ENCODE peak calls at places on chromosomes 3 and 15, in four cellular contexts. H, K, N and Y are unnamed samples.

GRCh38 chr15:99117563-99118257 is 12.8 kb downstream of the SYNM start:
- DNase-seq in H (no peak), K (no peak), N (no peak), Y (no peak)

GRCh38 chr15:71355268-71355667 is 240.0 kb downstream of the THSD4 start:
- DNase-seq in H (no peak), K (no peak), N (no peak), Y (no peak)

GRCh38 chr3:116340680-116341216 is 104.5 kb downstream of the LSAMP start:
- DNase-seq in N (no peak), H (no peak), K (no peak), Y (no peak)

GRCh38 chr3:141368925-141369794 is 856 bp downstream of the ZBTB38 start:
- DNase-seq in N (no peak), H (no peak), K (no peak), Y (no peak)

GRCh38 chr15:27454281-27455060 is 483.5 kb downstream of the GABRG3 start:
- DNase-seq in K (no peak), N (no peak), H (peak; percentile 54), Y (no peak)

GRCh38 chr3:69016901-69017300 is 3.4 kb upstream of the EOGT start:
- DNase-seq in H (no peak), N (no peak), K (no peak), Y (no peak)

GRCh38 chr3:24715171-24715792 is 220.6 kb upstream of the THRB start:
- DNase-seq in K (no peak), N (no peak), H (no peak), Y (no peak)

GRCh38 chr3:167863811-167864558 is 128.5 kb downstream of the SERPINI1 start:
- DNase-seq in H (no peak), N (no peak), K (no peak), Y (no peak)

GRCh38 chr15:52288051-52288942 is 7.3 kb downstream of the MYO5C start:
- DNase-seq in K (no peak), N (peak; percentile 83), H (peak; percentile 59), Y (no peak)

GRCh38 chr3:128723477-128723876 is 2.5 kb upstream of the RAB7A start:
- DNase-seq in N (no peak), K (no peak), H (no peak), Y (no peak)

GRCh38 chr3:131738095-131738494 is 235.3 kb upstream of the MRPL3 start:
- DNase-seq in K (no peak), N (no peak), H (no peak), Y (no peak)

GRCh38 chr3:57221883-57222282 is 5.6 kb upstream of the APPL1 start:
- DNase-seq in H (peak; percentile 2), N (no peak), K (no peak), Y (no peak)

GRCh38 chr3:49004352-49005297 is 2.6 kb upstream of the WDR6 start:
- DNase-seq in N (no peak), H (peak; percentile 40), K (no peak), Y (no peak)

GRCh38 chr3:52188586-52189404 is 9.2 kb upstream of the ALAS1 start:
- DNase-seq in K (no peak), N (peak; percentile 56), H (no peak), Y (no peak)

GRCh38 chr3:69389520-69390248 is 3.8 kb upstream of the FRMD4B start:
- DNase-seq in H (no peak), K (no peak), N (no peak), Y (no peak)

GRCh38 chr3:169914321-169914720 is 2.9 kb downstream of the SAMD7 start:
- DNase-seq in H (no peak), K (no peak), N (no peak), Y (no peak)

GRCh38 chr15:92112180-92112579 is 258.7 kb downstream of the SLCO3A1 start:
- DNase-seq in N (no peak), H (no peak), K (no peak), Y (no peak)

GRCh38 chr15:47503884-47504283 is 213.4 kb upstream of the SEMA6D start:
- DNase-seq in K (no peak), N (no peak), H (no peak), Y (no peak)

GRCh38 chr15:78075490-78076230 is 1.9 kb downstream of the TBC1D2B start:
- DNase-seq in K (no peak), N (peak; percentile 64), H (peak; percentile 55), Y (peak; percentile 77)

GRCh38 chr15:78506971-78507830 is at the start of gene HYKK:
- DNase-seq in N (peak; percentile 93), K (peak; percentile 64), H (peak; percentile 90), Y (peak; percentile 99)

GRCh38 chr15:42154576-42155355 is 1.7 kb downstream of the PLA2G4F start:
- DNase-seq in H (no peak), K (no peak), N (no peak), Y (no peak)

GRCh38 chr3:177427540-177427939 is 230.3 kb upstream of the TBL1XR1 start:
- DNase-seq in N (no peak), K (no peak), H (no peak), Y (no peak)

GRCh38 chr15:69576035-69576526 is 123.5 kb downstream of the RPLP1 start:
- DNase-seq in K (peak; percentile 67), N (peak; percentile 74), H (peak; percentile 51), Y (peak; percentile 80)

GRCh38 chr3:145094355-145094941 is 1066.5 kb downstream of the PLOD2 start:
- DNase-seq in H (no peak), K (no peak), N (no peak), Y (no peak)

GRCh38 chr3:123371426-123371825 is 77.5 kb downstream of the ADCY5 start:
- DNase-seq in N (no peak), K (no peak), H (no peak), Y (peak; percentile 29)

GRCh38 chr15:58510715-58511465 is 79.1 kb downstream of the LIPC start:
- DNase-seq in N (no peak), H (no peak), K (no peak), Y (peak; percentile 11)

GRCh38 chr15:45529613-45530012 is 7.1 kb upstream of the SLC30A4 start:
- DNase-seq in N (no peak), H (no peak), K (no peak), Y (no peak)

GRCh38 chr15:56731571-56731970 is 1.7 kb downstream of the ZNF280D start:
- DNase-seq in H (no peak), K (no peak), N (no peak), Y (no peak)

GRCh38 chr3:88057650-88058321 is 1.0 kb downstream of the CGGBP1 start:
- DNase-seq in K (no peak), H (no peak), N (no peak), Y (no peak)

GRCh38 chr3:134933997-134934396 is 138.9 kb downstream of the EPHB1 start:
- DNase-seq in K (no peak), H (peak; percentile 5), N (no peak), Y (no peak)

GRCh38 chr3:115402651-115403050 is 220.7 kb upstream of the GAP43 start:
- DNase-seq in N (no peak), H (no peak), K (no peak), Y (no peak)

GRCh38 chr3:77072232-77072631 is 32.3 kb downstream of the ROBO2 start:
- DNase-seq in N (no peak), H (no peak), K (no peak), Y (no peak)

GRCh38 chr3:131394400-131394799 is 12.8 kb downstream of the NUDT16 start:
- DNase-seq in K (no peak), N (no peak), H (no peak), Y (no peak)

GRCh38 chr3:66797916-66798560 is 200.1 kb upstream of the KBTBD8 start:
- DNase-seq in H (peak; percentile 29), N (peak; percentile 27), K (no peak), Y (peak; percentile 82)

GRCh38 chr15:96889734-96890480 is 559.4 kb downstream of the NR2F2 start:
- DNase-seq in N (no peak), H (no peak), K (no peak), Y (no peak)

GRCh38 chr15:92521624-92522008 is 127.9 kb downstream of the ST8SIA2 start:
- DNase-seq in H (peak; percentile 77), N (peak; percentile 85), K (peak; percentile 10), Y (peak; percentile 91)

GRCh38 chr3:138173769-138174420 is 826 bp downstream of the DBR1 start:
- DNase-seq in K (no peak), H (no peak), N (no peak), Y (no peak)